ENCODE peak calls at places on chromosomes 6 and 20, in six cellular contexts. Q is EH, I is GM18507, Y is renal cortical epithelial cell, N is HCT116, G is MM.1S. A is an unnamed sample.

GRCh38 chr20:3846378-3846739 is 275 bp upstream of the MAVS start:
- DNase-seq in G (no peak), Q (no peak), N (no peak), Y (peak), I (no peak), A (peak)

GRCh38 chr6:1931817-1932216 is 313.6 kb downstream of the GMDS start:
- DNase-seq in Q (no peak), Y (no peak), N (no peak), I (no peak), G (no peak), A (no peak)

GRCh38 chr6:151044465-151045441 is 179.3 kb downstream of the MTHFD1L start:
- DNase-seq in Q (peak), G (no peak), Y (peak), I (no peak), N (peak), A (peak)

GRCh38 chr20:2780948-2781347 is 19.5 kb downstream of the CPXM1 start:
- DNase-seq in Y (no peak), I (no peak), N (no peak), G (peak), Q (no peak), A (no peak)

GRCh38 chr6:44009425-44010321 is 117.6 kb downstream of the MRPL14 start:
- DNase-seq in Q (no peak), I (no peak), Y (peak), N (no peak), G (no peak), A (peak)

GRCh38 chr20:25353754-25354705 is 36.6 kb downstream of the ABHD12 start:
- DNase-seq in G (no peak), I (no peak), Y (no peak), N (no peak), Q (peak), A (no peak)

GRCh38 chr6:6712258-6712978 is 123.9 kb downstream of the LY86 start:
- DNase-seq in Q (peak), N (peak), Y (peak), I (no peak), G (no peak), A (peak)

GRCh38 chr6:43359381-43359780 is 10.1 kb downstream of the ZNF318 start:
- DNase-seq in G (no peak), N (no peak), Y (no peak), Q (peak), I (no peak), A (no peak)

GRCh38 chr6:13787146-13787545 is 27.2 kb downstream of the MCUR1 start:
- DNase-seq in Q (peak), I (no peak), N (no peak), Y (no peak), G (no peak), A (no peak)

GRCh38 chr6:107645740-107646139 is 155.8 kb downstream of the SOBP start:
- DNase-seq in I (no peak), Q (no peak), G (no peak), N (no peak), Y (peak), A (no peak)

GRCh38 chr20:1242530-1242929 is 16.7 kb downstream of the RAD21L1 start:
- DNase-seq in Q (peak), G (no peak), I (no peak), N (no peak), Y (peak), A (peak)

GRCh38 chr20:21613512-21613911 is 92.0 kb upstream of the PAX1 start:
- DNase-seq in Q (no peak), G (no peak), Y (no peak), I (no peak), N (no peak), A (no peak)